ENCODE peak calls at places on chromosome X, in seven cellular contexts. A, E, J, G, T, O and F are unnamed samples.
A peak's percentile ranks its signal among the peaks of the same experiment; 100 is the strongest.

GRCh38 chrX:56066016-56066415 is 166.1 kb upstream of the KLF8 start:
- DNase-seq in A (no peak), E (no peak), J (no peak), O (peak; percentile 42), G (no peak), T (no peak), F (no peak)

GRCh38 chrX:107480272-107480671 is 30.8 kb downstream of the FRMPD3 start:
- DNase-seq in G (no peak), O (no peak), E (no peak), T (no peak), A (no peak), J (no peak), F (no peak)

GRCh38 chrX:119201570-119201969 is 34.5 kb upstream of the PGRMC1 start:
- DNase-seq in O (no peak), J (no peak), A (no peak), E (no peak), T (no peak), G (no peak), F (no peak)

GRCh38 chrX:10529344-10529743 is 91.0 kb downstream of the MID1 start:
- DNase-seq in E (no peak), T (no peak), A (no peak), J (no peak), O (no peak), G (no peak), F (no peak)

GRCh38 chrX:131565909-131566308 is 22.0 kb downstream of the OR13H1 start:
- DNase-seq in O (no peak), E (no peak), G (no peak), J (no peak), T (no peak), A (no peak), F (no peak)

GRCh38 chrX:86121916-86122315 is 26.3 kb upstream of the DACH2 start:
- DNase-seq in O (no peak), G (no peak), T (no peak), E (no peak), A (no peak), J (no peak), F (no peak)

GRCh38 chrX:20060961-20061868 is 55.5 kb downstream of the MAP7D2 start:
- DNase-seq in A (no peak), G (no peak), T (no peak), E (no peak), J (no peak), O (no peak), F (no peak)

GRCh38 chrX:71366674-71367256 is 608 bp downstream of the TAF1 start:
- DNase-seq in A (no peak), O (peak; percentile 77), G (no peak), E (no peak), T (no peak), J (no peak), F (no peak)

GRCh38 chrX:71859637-71860036 is 51.0 kb upstream of the NHSL2 start:
- DNase-seq in O (no peak), T (no peak), J (no peak), A (no peak), G (no peak), E (peak; percentile 1), F (no peak)

GRCh38 chrX:13077168-13077567 is 32.7 kb upstream of the FAM9C start:
- DNase-seq in E (no peak), G (no peak), T (no peak), O (no peak), A (no peak), J (no peak), F (no peak)

GRCh38 chrX:107304141-107304540 is 97.7 kb downstream of the DNAAF6 start:
- DNase-seq in E (no peak), A (no peak), T (no peak), J (no peak), G (no peak), O (no peak), F (no peak)

GRCh38 chrX:136251042-136251991 is at the start of gene MAP7D3:
- DNase-seq in J (peak; percentile 82), E (peak; percentile 42), A (no peak), G (peak; percentile 60), O (peak; percentile 88), T (peak; percentile 52), F (peak; percentile 26)

GRCh38 chrX:107448625-107449468 is 605 bp upstream of the FRMPD3 start:
- DNase-seq in A (no peak), E (no peak), T (no peak), O (no peak), J (no peak), G (no peak), F (no peak)

GRCh38 chrX:78104447-78105176 is 564 bp downstream of the PGK1 start:
- DNase-seq in O (peak; percentile 77), J (peak; percentile 79), A (no peak), E (peak; percentile 6), G (peak; percentile 57), T (peak; percentile 18), F (no peak)

GRCh38 chrX:76433219-76433618 is 5.7 kb downstream of the MAGEE1 start:
- DNase-seq in G (no peak), A (no peak), O (no peak), T (no peak), E (no peak), J (no peak), F (no peak)

GRCh38 chrX:41265615-41266014 is 68.3 kb upstream of the DDX3X start:
- DNase-seq in A (no peak), E (peak; percentile 69), T (peak; percentile 26), J (peak; percentile 83), G (no peak), O (no peak), F (peak; percentile 6)

GRCh38 chrX:52509916-52510315 is 6.9 kb downstream of the XAGE1B start:
- DNase-seq in J (no peak), E (peak; percentile 74), G (no peak), O (no peak), T (no peak), A (no peak), F (no peak)

GRCh38 chrX:95762716-95763115 is 921.9 kb upstream of the DIAPH2 start:
- DNase-seq in T (no peak), J (no peak), A (no peak), E (no peak), O (no peak), G (no peak), F (no peak)

GRCh38 chrX:106619797-106620196 is 8.0 kb downstream of the RADX start:
- DNase-seq in E (no peak), T (no peak), O (no peak), J (no peak), G (no peak), A (no peak), F (no peak)

GRCh38 chrX:135740683-135741149 is 27.3 kb downstream of the CT45A3 start:
- DNase-seq in T (no peak), G (peak; percentile 35), A (no peak), E (no peak), J (no peak), O (peak; percentile 64), F (no peak)

GRCh38 chrX:40094900-40095587 is 2.7 kb downstream of the BCOR start:
- DNase-seq in E (no peak), J (no peak), O (peak; percentile 55), G (no peak), A (no peak), T (no peak), F (no peak)

GRCh38 chrX:40094041-40094899 is 3.5 kb downstream of the BCOR start:
- DNase-seq in J (peak; percentile 81), T (peak; percentile 46), E (peak; percentile 43), A (no peak), G (no peak), O (peak; percentile 82), F (no peak)

GRCh38 chrX:40096395-40097091 is 1.2 kb downstream of the BCOR start:
- DNase-seq in J (peak; percentile 79), A (no peak), T (peak; percentile 38), E (peak; percentile 46), O (peak; percentile 84), G (no peak), F (no peak)

GRCh38 chrX:40097101-40097491 is 662 bp downstream of the BCOR start:
- DNase-seq in O (no peak), J (no peak), A (no peak), E (no peak), G (no peak), T (peak; percentile 27), F (no peak)

DNA sequence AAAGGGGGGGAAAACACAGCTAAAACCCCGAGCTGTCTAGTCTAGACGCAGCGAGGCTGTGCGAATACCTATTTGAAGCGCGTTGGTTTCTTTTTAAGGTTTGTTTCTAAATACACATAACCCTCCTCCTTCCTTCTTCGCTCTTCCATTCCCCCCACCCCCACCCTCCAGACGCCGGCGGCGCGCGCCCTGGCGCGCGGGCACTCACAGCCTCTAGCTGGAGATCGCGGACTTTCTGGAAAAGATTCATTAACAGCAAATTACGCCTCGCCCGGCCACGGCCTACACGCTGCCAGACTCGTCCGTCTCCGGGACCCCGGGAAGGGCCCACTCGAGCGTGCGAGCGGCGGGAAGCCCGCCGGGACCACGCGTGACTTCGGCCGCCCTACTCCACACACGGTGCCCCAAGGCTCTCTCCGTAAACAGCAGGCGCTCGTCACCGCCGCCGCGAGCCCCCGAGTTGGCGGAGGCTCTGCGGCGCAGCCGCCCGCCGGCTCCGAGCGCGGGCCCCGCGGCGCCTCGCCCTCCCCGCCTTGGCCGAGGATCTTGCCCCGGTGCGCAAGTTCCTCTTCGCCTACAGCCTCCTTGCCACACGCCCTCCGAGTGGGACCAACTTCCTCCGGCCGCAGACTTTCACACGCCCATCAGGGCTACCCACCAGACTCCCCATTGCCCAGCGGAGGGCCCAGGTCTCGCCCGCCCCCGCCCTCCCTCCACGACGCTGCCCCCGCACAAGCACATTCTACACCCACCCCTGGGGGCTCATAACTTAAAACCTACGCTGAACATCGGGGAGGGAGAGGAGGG is 2.0 kb downstream of the BCOR start:
- DNase-seq in G (no peak), A (no peak), T (peak; percentile 25), E (no peak), J (no peak), O (peak; percentile 76), F (no peak)
- H3K27me3 ChIP-seq in G (peaks cover 70% of the 10 kb centered on the region), A (peaks cover 21% of the 10 kb centered on the region), T (no peaks in the 10 kb centered on the region), E (no peaks in the 10 kb centered on the region), J (no peaks in the 10 kb centered on the region), O (peaks cover 2% of the 10 kb centered on the region), F (peaks cover 53% of the 10 kb centered on the region)

DNA sequence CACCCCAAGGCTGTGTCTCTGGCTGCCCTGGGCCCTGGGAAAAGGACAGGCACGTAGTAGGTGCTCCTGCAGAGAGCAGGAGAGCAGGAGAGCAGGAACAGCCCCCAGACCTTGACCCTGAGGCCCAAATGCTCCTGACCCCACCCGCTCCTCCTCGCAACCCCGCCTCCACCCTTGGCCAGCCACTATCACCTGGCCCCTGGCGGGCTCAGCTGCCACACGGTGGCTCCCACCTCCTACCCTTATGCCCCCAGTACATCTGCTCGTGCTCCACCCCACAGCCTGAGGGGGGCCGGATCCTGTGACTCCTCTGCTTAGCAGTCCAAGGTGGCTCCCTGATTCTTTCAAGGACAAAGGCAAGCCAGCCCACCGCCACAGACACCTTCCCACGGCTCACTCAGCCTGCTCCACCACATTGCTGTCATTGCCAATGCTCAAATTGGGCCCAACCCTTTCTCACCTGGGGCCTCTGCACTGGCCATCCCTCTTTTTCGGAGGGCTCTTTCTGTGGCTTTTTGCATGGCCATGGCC is 5.4 kb upstream of the HAUS7 start:
- DNase-seq in G (no peak), O (no peak), E (peak; percentile 91), A (no peak), J (no peak), T (no peak), F (no peak)
- H3K27ac ChIP-seq in G (no peak overlapping the region), O (no peak overlapping the region), E (no peak overlapping the region), A (no peak overlapping the region), J (no peak overlapping the region), T (peak overlapping the region; percentile 57), F (peak overlapping the region; percentile 68)

GRCh38 chrX:33906971-33907370 is 225.1 kb downstream of the FAM47A start:
- DNase-seq in A (no peak), T (no peak), E (no peak), O (no peak), J (no peak), G (no peak), F (no peak)
- H3K27me3 ChIP-seq in A (no peaks in the 10 kb centered on the region), T (no peaks in the 10 kb centered on the region), E (no peaks in the 10 kb centered on the region), O (no peaks in the 10 kb centered on the region), J (no peaks in the 10 kb centered on the region), G (no peaks in the 10 kb centered on the region), F (no peaks in the 10 kb centered on the region)

GRCh38 chrX:23952984-23953907 is 45.4 kb downstream of the CXorf58 start:
- DNase-seq in E (no peak), G (no peak), J (no peak), A (no peak), O (no peak), T (no peak), F (peak; percentile 4)
- H3K27ac ChIP-seq in E (no peak overlapping the region), G (no peak overlapping the region), J (no peak overlapping the region), A (peak overlapping the region; percentile 34), O (no peak overlapping the region), T (no peak overlapping the region), F (peak overlapping the region; percentile 19)